ENCODE peak calls at places on chromosomes 4 and X, in seven cellular contexts. C, V, R, B, N, D and X are unnamed samples.
A peak's percentile ranks its signal among the peaks of the same experiment; 100 is the strongest.

GRCh38 chr4:17142232-17142711 is 243.8 kb upstream of the LDB2 start:
- DNase-seq in V (no peak), R (peak; percentile 80), B (no peak), D (no peak), N (peak; percentile 94), C (no peak), X (peak; percentile 93)

GRCh38 chrX:93791304-93791703 is 117.3 kb downstream of the FAM133A start:
- DNase-seq in V (no peak), B (no peak), N (no peak), C (no peak), R (no peak), D (no peak), X (no peak)

GRCh38 chr4:128543726-128544125 is 256.1 kb upstream of the PGRMC2 start:
- DNase-seq in C (no peak), D (no peak), R (no peak), N (no peak), B (no peak), V (no peak), X (no peak)

GRCh38 chr4:4376074-4376473 is 10.8 kb upstream of the NSG1 start:
- DNase-seq in D (no peak), B (no peak), N (no peak), V (no peak), R (no peak), C (no peak), X (no peak)

GRCh38 chr4:11675051-11675800 is 246.5 kb upstream of the HS3ST1 start:
- DNase-seq in N (no peak), V (no peak), D (no peak), R (no peak), B (no peak), C (no peak), X (no peak)

GRCh38 chr4:151806511-151806927 is 45.7 kb upstream of the GATB start:
- DNase-seq in R (peak; percentile 67), N (peak; percentile 81), B (no peak), V (no peak), C (no peak), D (no peak), X (peak; percentile 52)

GRCh38 chrX:9336501-9336900 is 128.4 kb upstream of the TBL1X start:
- DNase-seq in C (no peak), R (no peak), V (no peak), B (no peak), N (no peak), D (no peak), X (no peak)

GRCh38 chrX:11531226-11531625 is 134.5 kb downstream of the ARHGAP6 start:
- DNase-seq in B (no peak), C (no peak), R (no peak), N (peak; percentile 51), D (peak; percentile 1), V (no peak), X (no peak)

GRCh38 chr4:153114771-153115321 is 89.4 kb upstream of the TRIM2 start:
- DNase-seq in V (no peak), R (peak; percentile 46), C (no peak), N (peak; percentile 79), D (peak; percentile 48), B (peak; percentile 47), X (no peak)

GRCh38 chrX:103211012-103211715 is 3.7 kb upstream of the BEX4 start:
- DNase-seq in C (peak; percentile 43), D (peak; percentile 34), V (no peak), R (no peak), N (peak; percentile 65), B (peak; percentile 44), X (no peak)

GRCh38 chr4:83217721-83218522 is 66.7 kb downstream of the COQ2 start:
- DNase-seq in N (peak; percentile 28), D (no peak), V (no peak), B (peak; percentile 35), R (no peak), C (peak; percentile 56), X (no peak)

GRCh38 chrX:41045960-41046567 is 39.2 kb upstream of the USP9X start:
- DNase-seq in C (no peak), R (peak; percentile 31), N (no peak), D (peak; percentile 48), B (no peak), V (no peak), X (no peak)

GRCh38 chr4:23333946-23334878 is 555.6 kb downstream of the PPARGC1A start:
- DNase-seq in C (peak; percentile 48), R (no peak), D (peak; percentile 28), V (no peak), B (no peak), N (peak; percentile 49), X (peak; percentile 10)

GRCh38 chr4:105088110-105088879 is 58.4 kb upstream of the TET2 start:
- DNase-seq in R (peak; percentile 78), V (no peak), C (no peak), B (no peak), D (peak; percentile 5), N (peak; percentile 68), X (peak; percentile 70)

GRCh38 chr4:113849771-113850170 is 88.2 kb upstream of the CAMK2D start:
- DNase-seq in N (peak; percentile 56), D (no peak), B (no peak), V (no peak), C (no peak), R (no peak), X (no peak)

GRCh38 chr4:159639924-159640323 is 537.0 kb downstream of the RAPGEF2 start:
- DNase-seq in C (no peak), R (no peak), B (no peak), D (no peak), V (no peak), N (peak; percentile 16), X (no peak)

GRCh38 chr4:45640281-45640680 is 483.6 kb downstream of the GABRG1 start:
- DNase-seq in D (no peak), B (no peak), N (no peak), R (no peak), V (no peak), C (no peak), X (no peak)

GRCh38 chrX:129622757-129623301 is 31.9 kb downstream of the APLN start:
- DNase-seq in C (no peak), D (no peak), N (peak; percentile 92), R (no peak), V (no peak), B (no peak), X (no peak)

GRCh38 chrX:9902651-9903050 is 64.5 kb upstream of the CLDN34 start:
- DNase-seq in V (no peak), R (no peak), C (no peak), D (no peak), N (no peak), B (no peak), X (no peak)

GRCh38 chrX:23981222-23981621 is 45.8 kb downstream of the KLHL15 start:
- DNase-seq in R (no peak), C (no peak), D (no peak), B (no peak), N (no peak), V (no peak), X (no peak)

GRCh38 chrX:38326086-38326485 is 1.2 kb downstream of the RPGR start:
- DNase-seq in B (no peak), C (no peak), R (no peak), V (no peak), N (no peak), D (no peak), X (no peak)

GRCh38 chr4:112109455-112110425 is 35.5 kb upstream of the FAM241A start:
- DNase-seq in N (peak; percentile 51), C (no peak), B (no peak), R (no peak), V (no peak), D (peak; percentile 10), X (no peak)

DNA sequence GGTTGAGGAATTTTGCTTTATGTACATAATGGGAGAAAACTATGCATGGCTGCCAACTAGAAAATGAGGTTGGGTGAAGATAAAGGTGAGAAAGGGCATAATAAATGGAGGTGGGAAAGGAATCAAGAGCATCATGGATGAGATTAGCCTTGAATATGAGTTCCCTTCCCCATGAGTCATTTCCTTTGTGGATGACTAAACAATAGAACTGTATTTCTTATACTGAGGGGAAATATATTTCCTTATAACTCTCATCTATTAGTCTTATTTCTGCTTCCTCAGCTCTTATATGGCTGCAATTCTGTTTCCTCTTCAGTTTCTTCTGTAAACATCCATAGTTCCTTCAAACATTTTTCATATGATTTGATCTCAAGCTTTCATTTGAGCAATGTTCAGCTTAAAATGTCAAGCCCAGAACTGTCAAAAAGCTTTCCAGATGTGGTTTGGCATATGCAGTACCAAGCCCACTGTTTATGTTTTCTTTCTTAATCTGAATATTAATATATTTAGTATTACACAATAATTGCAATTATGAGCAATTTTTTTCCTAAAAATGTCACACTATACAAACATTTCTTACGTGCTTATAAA is 100.7 kb upstream of the GRPR start:
- DNase-seq in N (no peak), R (no peak), C (no peak), D (peak; percentile 50), B (no peak), V (no peak), X (no peak)
- TF ChIP-seq CTCF in N (no peak), R (no peak), C (no peak), D (no peak), B (no peak), V (no peak), X (no peak)

DNA sequence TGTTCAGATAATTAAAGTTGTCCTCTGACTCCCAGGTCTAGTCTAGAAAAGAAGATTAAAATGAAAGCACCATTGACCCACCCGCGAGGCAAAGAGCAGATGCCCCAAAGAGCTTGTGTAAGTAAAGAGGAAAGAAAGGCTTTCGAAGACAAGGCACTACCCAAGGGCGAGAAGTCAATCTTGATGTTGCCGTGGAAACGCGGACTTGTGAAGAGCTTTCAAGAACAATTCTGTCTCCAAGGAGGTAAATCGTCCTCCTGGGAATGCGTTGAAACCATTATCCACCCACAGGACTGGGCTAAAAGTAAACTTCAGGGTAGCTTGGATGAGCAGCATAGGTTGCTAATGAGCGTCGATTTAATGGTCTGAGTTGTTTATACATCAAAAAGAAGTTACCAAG is 189.3 kb downstream of the DHRSX start:
- DNase-seq in D (no peak), V (no peak), B (no peak), N (no peak), C (no peak), R (no peak), X (no peak)
- H3K4me3 ChIP-seq in D (no peak overlapping the region), V (no peak overlapping the region), B (no peak overlapping the region), N (no peak overlapping the region), C (no peak overlapping the region), R (no peak overlapping the region), X (no peak overlapping the region)

GRCh38 chrX:132740316-132741123 is 217.9 kb downstream of the HS6ST2 start:
- DNase-seq in V (no peak), D (no peak), C (no peak), R (no peak), B (no peak), N (peak; percentile 17), X (no peak)
- TF ChIP-seq CTCF in V (no peak), D (peak; percentile 38), C (no peak), R (peak; percentile 52), B (peak; percentile 32), N (peak; percentile 70), X (peak; percentile 24)

DNA sequence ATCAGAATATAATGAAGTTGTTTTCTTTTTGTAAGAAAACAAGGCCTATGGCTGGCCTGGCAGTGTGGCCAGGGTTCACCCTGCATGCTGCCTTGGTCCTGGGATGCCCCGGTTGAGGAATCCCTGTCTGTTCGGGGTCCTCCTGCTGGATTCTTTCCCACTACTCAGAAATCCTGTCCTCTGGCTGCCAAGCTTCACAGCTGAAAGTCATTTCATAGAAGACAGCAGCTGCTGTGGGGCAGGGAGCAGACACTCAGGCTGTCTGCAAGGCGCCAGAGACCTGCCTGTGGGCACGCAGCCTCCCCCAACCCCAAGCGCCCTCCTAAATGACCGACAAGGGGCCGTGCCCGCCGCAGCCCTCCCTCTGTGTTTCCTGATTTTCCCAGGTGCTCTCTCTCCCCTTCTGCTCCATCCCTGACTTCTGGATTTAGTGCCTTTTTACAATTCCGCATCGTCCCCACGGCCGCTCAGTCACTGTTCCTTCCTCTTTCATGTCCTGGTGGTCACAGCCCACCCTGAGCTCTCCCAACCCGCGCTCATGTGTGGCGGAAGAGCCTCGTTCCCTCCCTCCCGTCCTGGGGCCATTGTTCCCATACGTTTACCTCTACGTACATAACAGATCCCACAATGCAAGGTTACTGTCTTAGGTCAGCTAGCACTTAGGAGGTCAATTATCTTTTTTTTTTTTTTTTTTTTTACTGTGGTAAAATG is 27.5 kb downstream of the ZFYVE28 start:
- DNase-seq in C (no peak), N (no peak), V (no peak), D (no peak), R (no peak), B (no peak), X (no peak)
- H3K4me3 ChIP-seq in C (no peak overlapping the region), N (no peak overlapping the region), V (no peak overlapping the region), D (no peak overlapping the region), R (no peak overlapping the region), B (no peak overlapping the region), X (no peak overlapping the region)